ENCODE peak calls at places on chromosomes 12 and 14, in six cellular contexts. X is adrenal gland; E is right atrium auricular region; L is stimulated activated CD4-positive, alpha-beta T cell treated with anti-CD3 and anti-CD28 coated beads, Interleukin-4, amount 100 ng/mL, for 1 hour; V is psoas muscle; D is naive thymus-derived CD8-positive, alpha-beta T cell. R is an unnamed sample.

GRCh38 chr12:80352476-80352875 is 91.6 kb upstream of the PTPRQ start:
- DNase-seq in X (no peak), E (no peak), L (no peak), V (no peak), D (no peak), R (no peak)

GRCh38 chr14:102523200-102524025 is 13.8 kb upstream of the ANKRD9 start:
- DNase-seq in X (no peak), E (no peak), L (no peak), V (no peak), D (no peak), R (no peak)

GRCh38 chr14:94403312-94403711 is 14.9 kb upstream of the SERPINA1 start:
- DNase-seq in X (no peak), E (no peak), L (no peak), V (no peak), D (no peak), R (no peak)

GRCh38 chr12:88638388-88638787 is 58.1 kb upstream of the KITLG start:
- DNase-seq in X (no peak), E (no peak), L (no peak), V (no peak), D (no peak), R (no peak)

GRCh38 chr12:40953076-40953475 is 235.0 kb upstream of the PDZRN4 start:
- DNase-seq in X (no peak), E (no peak), L (no peak), V (no peak), D (no peak), R (no peak)

GRCh38 chr14:92513966-92514843 is 624 bp downstream of the RIN3 start:
- DNase-seq in X (no peak), E (no peak), L (peak; percentile 45), V (no peak), D (peak; percentile 35), R (peak; percentile 47)

GRCh38 chr14:20332386-20332945 is 613 bp downstream of the CCNB1IP1 start:
- DNase-seq in X (peak; percentile 61), E (no peak), L (no peak), V (no peak), D (no peak), R (peak; percentile 31)

GRCh38 chr12:56078427-56078826 is 1.5 kb upstream of the ERBB3 start:
- DNase-seq in X (no peak), E (no peak), L (no peak), V (no peak), D (no peak), R (no peak)

GRCh38 chr14:38210587-38211257 is 3.0 kb downstream of the SSTR1 start:
- DNase-seq in X (no peak), E (no peak), L (no peak), V (peak; percentile 18), D (no peak), R (peak; percentile 29)

GRCh38 chr12:12784911-12785814 is at the start of gene APOLD1:
- DNase-seq in X (peak; percentile 42), E (peak; percentile 71), L (no peak), V (no peak), D (no peak), R (no peak)

GRCh38 chr14:35213869-35214387 is 78.3 kb upstream of the PSMA6 start:
- DNase-seq in X (no peak), E (no peak), L (no peak), V (no peak), D (no peak), R (no peak)

GRCh38 chr12:51814311-51815088 is 34.0 kb downstream of the FIGNL2 start:
- DNase-seq in X (peak; percentile 59), E (no peak), L (peak; percentile 76), V (peak; percentile 77), D (peak; percentile 42), R (peak; percentile 81)

GRCh38 chr12:65609359-65609771 is 214.9 kb upstream of the HMGA2 start:
- DNase-seq in X (no peak), E (no peak), L (no peak), V (no peak), D (no peak), R (no peak)

GRCh38 chr14:81314443-81315175 is 85.5 kb downstream of the STON2 start:
- DNase-seq in X (no peak), E (no peak), L (no peak), V (no peak), D (no peak), R (no peak)

GRCh38 chr12:89756638-89757321 is 48.1 kb upstream of the ATP2B1 start:
- DNase-seq in X (no peak), E (no peak), L (no peak), V (no peak), D (no peak), R (no peak)

GRCh38 chr12:118537481-118537917 is 161.1 kb downstream of the SUDS3 start:
- DNase-seq in X (no peak), E (no peak), L (no peak), V (peak; percentile 41), D (no peak), R (peak; percentile 15)

GRCh38 chr12:107449891-107450290 is 235.7 kb upstream of the PWP1 start:
- DNase-seq in X (no peak), E (no peak), L (no peak), V (no peak), D (no peak), R (no peak)

GRCh38 chr14:49778421-49778820 is 10.5 kb downstream of the KLHDC2 start:
- DNase-seq in X (no peak), E (no peak), L (no peak), V (no peak), D (no peak), R (no peak)

GRCh38 chr12:30880061-30880460 is 46.5 kb upstream of the TSPAN11 start:
- DNase-seq in X (no peak), E (no peak), L (no peak), V (no peak), D (no peak), R (no peak)

GRCh38 chr14:93901813-93902212 is 25.3 kb upstream of the FAM181A start:
- DNase-seq in X (no peak), E (no peak), L (no peak), V (no peak), D (no peak), R (no peak)